ENCODE peak calls at places on chromosomes 5 and 9, in five cellular contexts. One of them, this sample, is unnamed.

GRCh38 chr9:1208185-1208584 is 158.0 kb downstream of the DMRT2 start:
- DNase-seq in activated naive CD4-positive, alpha-beta T cell treated with anti-CD3 and anti-CD28 coated beads, Interleukin-2, amount 50 U/mL, for 16 hours: no peak
- DNase-seq in stimulated activated CD4-positive, alpha-beta T cell treated with anti-CD3 and anti-CD28 coated beads, TNF-alpha, amount 100 ng/mL, for 48 hours: no peak
- DNase-seq in CD8-positive, alpha-beta memory T cell: no peak
- DNase-seq in mucosa of gallbladder: no peak
- DNase-seq in this sample: no peak

GRCh38 chr9:13778486-13779110 is 499.1 kb upstream of the MPDZ start:
- DNase-seq in stimulated activated CD4-positive, alpha-beta T cell treated with anti-CD3 and anti-CD28 coated beads, TNF-alpha, amount 100 ng/mL, for 48 hours: no peak
- DNase-seq in mucosa of gallbladder: no peak
- DNase-seq in activated naive CD4-positive, alpha-beta T cell treated with anti-CD3 and anti-CD28 coated beads, Interleukin-2, amount 50 U/mL, for 16 hours: no peak
- DNase-seq in CD8-positive, alpha-beta memory T cell: no peak
- DNase-seq in this sample: no peak

GRCh38 chr5:2729189-2729588 is 22.3 kb downstream of the IRX2 start:
- DNase-seq in CD8-positive, alpha-beta memory T cell: no peak
- DNase-seq in activated naive CD4-positive, alpha-beta T cell treated with anti-CD3 and anti-CD28 coated beads, Interleukin-2, amount 50 U/mL, for 16 hours: no peak
- DNase-seq in mucosa of gallbladder: no peak
- DNase-seq in stimulated activated CD4-positive, alpha-beta T cell treated with anti-CD3 and anti-CD28 coated beads, TNF-alpha, amount 100 ng/mL, for 48 hours: no peak
- DNase-seq in this sample: no peak

GRCh38 chr9:8694983-8695588 is 895.5 kb upstream of the DMAC1 start:
- DNase-seq in CD8-positive, alpha-beta memory T cell: no peak
- DNase-seq in mucosa of gallbladder: no peak
- DNase-seq in stimulated activated CD4-positive, alpha-beta T cell treated with anti-CD3 and anti-CD28 coated beads, TNF-alpha, amount 100 ng/mL, for 48 hours: no peak
- DNase-seq in activated naive CD4-positive, alpha-beta T cell treated with anti-CD3 and anti-CD28 coated beads, Interleukin-2, amount 50 U/mL, for 16 hours: no peak
- DNase-seq in this sample: no peak

GRCh38 chr5:62143268-62144229 is 162.5 kb upstream of the KIF2A start:
- DNase-seq in mucosa of gallbladder: no peak
- DNase-seq in CD8-positive, alpha-beta memory T cell: no peak
- DNase-seq in activated naive CD4-positive, alpha-beta T cell treated with anti-CD3 and anti-CD28 coated beads, Interleukin-2, amount 50 U/mL, for 16 hours: no peak
- DNase-seq in stimulated activated CD4-positive, alpha-beta T cell treated with anti-CD3 and anti-CD28 coated beads, TNF-alpha, amount 100 ng/mL, for 48 hours: no peak
- DNase-seq in this sample: no peak

GRCh38 chr5:98997000-98997399 is 68.2 kb upstream of the CHD1 start:
- DNase-seq in mucosa of gallbladder: no peak
- DNase-seq in activated naive CD4-positive, alpha-beta T cell treated with anti-CD3 and anti-CD28 coated beads, Interleukin-2, amount 50 U/mL, for 16 hours: no peak
- DNase-seq in CD8-positive, alpha-beta memory T cell: no peak
- DNase-seq in stimulated activated CD4-positive, alpha-beta T cell treated with anti-CD3 and anti-CD28 coated beads, TNF-alpha, amount 100 ng/mL, for 48 hours: no peak
- DNase-seq in this sample: no peak

GRCh38 chr9:86485359-86485758 is 131.1 kb upstream of the TUT7 start:
- DNase-seq in mucosa of gallbladder: no peak
- DNase-seq in CD8-positive, alpha-beta memory T cell: no peak
- DNase-seq in activated naive CD4-positive, alpha-beta T cell treated with anti-CD3 and anti-CD28 coated beads, Interleukin-2, amount 50 U/mL, for 16 hours: no peak
- DNase-seq in stimulated activated CD4-positive, alpha-beta T cell treated with anti-CD3 and anti-CD28 coated beads, TNF-alpha, amount 100 ng/mL, for 48 hours: peak; percentile 5
- DNase-seq in this sample: no peak

GRCh38 chr5:158313739-158314464 is 455.0 kb upstream of the CLINT1 start:
- DNase-seq in CD8-positive, alpha-beta memory T cell: no peak
- DNase-seq in mucosa of gallbladder: no peak
- DNase-seq in stimulated activated CD4-positive, alpha-beta T cell treated with anti-CD3 and anti-CD28 coated beads, TNF-alpha, amount 100 ng/mL, for 48 hours: no peak
- DNase-seq in activated naive CD4-positive, alpha-beta T cell treated with anti-CD3 and anti-CD28 coated beads, Interleukin-2, amount 50 U/mL, for 16 hours: no peak
- DNase-seq in this sample: no peak

GRCh38 chr9:137621131-137621757 is 2.4 kb downstream of the EHMT1 start:
- DNase-seq in stimulated activated CD4-positive, alpha-beta T cell treated with anti-CD3 and anti-CD28 coated beads, TNF-alpha, amount 100 ng/mL, for 48 hours: no peak
- DNase-seq in CD8-positive, alpha-beta memory T cell: no peak
- DNase-seq in mucosa of gallbladder: no peak
- DNase-seq in activated naive CD4-positive, alpha-beta T cell treated with anti-CD3 and anti-CD28 coated beads, Interleukin-2, amount 50 U/mL, for 16 hours: no peak
- DNase-seq in this sample: no peak

GRCh38 chr5:6019612-6020011 is 358.7 kb downstream of the MED10 start:
- DNase-seq in CD8-positive, alpha-beta memory T cell: no peak
- DNase-seq in stimulated activated CD4-positive, alpha-beta T cell treated with anti-CD3 and anti-CD28 coated beads, TNF-alpha, amount 100 ng/mL, for 48 hours: no peak
- DNase-seq in activated naive CD4-positive, alpha-beta T cell treated with anti-CD3 and anti-CD28 coated beads, Interleukin-2, amount 50 U/mL, for 16 hours: no peak
- DNase-seq in mucosa of gallbladder: no peak
- DNase-seq in this sample: no peak

GRCh38 chr9:75891277-75892167 is 1.0 kb downstream of the PCSK5 start:
- DNase-seq in stimulated activated CD4-positive, alpha-beta T cell treated with anti-CD3 and anti-CD28 coated beads, TNF-alpha, amount 100 ng/mL, for 48 hours: no peak
- DNase-seq in mucosa of gallbladder: peak; percentile 53
- DNase-seq in activated naive CD4-positive, alpha-beta T cell treated with anti-CD3 and anti-CD28 coated beads, Interleukin-2, amount 50 U/mL, for 16 hours: peak; percentile 51
- DNase-seq in CD8-positive, alpha-beta memory T cell: no peak
- DNase-seq in this sample: no peak

This sample was measured in GM18507.